ENCODE peak calls at places on chromosomes 12 and 14, in ten cellular contexts. C is epithelial cell of esophagus, E is A549, J is WTC11, A is tibial artery, R is HL-60, U is astrocyte of the spinal cord, H is fibroblast of mammary gland, X is cardiac muscle cell, T is keratinocyte. Y is an unnamed sample.

GRCh38 chr12:101901782-101902181 is 24.4 kb downstream of the DRAM1 start:
- DNase-seq in C (no peak), E (no peak), J (no peak), A (no peak), R (no peak), U (no peak), H (no peak), X (no peak), T (no peak), Y (no peak)

GRCh38 chr14:76603713-76604112 is 157.6 kb upstream of the VASH1 start:
- DNase-seq in C (no peak), E (no peak), J (no peak), A (no peak), R (no peak), U (no peak), H (no peak), X (no peak), T (no peak), Y (no peak)

GRCh38 chr12:66140726-66141125 is 10.2 kb upstream of the LLPH start:
- DNase-seq in C (no peak), E (peak; percentile 22), J (no peak), A (no peak), R (no peak), U (no peak), H (no peak), X (no peak), T (no peak), Y (no peak)

GRCh38 chr14:99566009-99566389 is 38.0 kb downstream of the CCDC85C start:
- DNase-seq in C (peak; percentile 88), E (no peak), J (no peak), A (no peak), R (no peak), U (no peak), H (no peak), X (no peak), T (no peak), Y (peak; percentile 79)

GRCh38 chr14:64646103-64646502 is 58.1 kb upstream of the PLEKHG3 start:
- DNase-seq in C (no peak), E (peak; percentile 64), J (no peak), A (no peak), R (no peak), U (peak; percentile 12), H (peak; percentile 89), X (peak; percentile 89), T (no peak), Y (peak; percentile 60)

GRCh38 chr12:6425588-6426531 is 18.9 kb upstream of the CD27 start:
- DNase-seq in C (no peak), E (peak; percentile 40), J (no peak), A (no peak), R (peak; percentile 29), U (no peak), H (peak; percentile 22), X (no peak), T (no peak), Y (no peak)

GRCh38 chr12:9667403-9667802 is 2.1 kb upstream of the CLEC2D start:
- DNase-seq in C (no peak), E (no peak), J (no peak), A (no peak), R (no peak), U (no peak), H (no peak), X (no peak), T (no peak), Y (no peak)

GRCh38 chr14:51653855-51654548 is 2.3 kb downstream of the FRMD6 start:
- DNase-seq in C (no peak), E (no peak), J (no peak), A (no peak), R (no peak), U (peak; percentile 42), H (peak; percentile 45), X (no peak), T (no peak), Y (no peak)

GRCh38 chr14:57656853-57657252 is 163.2 kb upstream of the CCDC198 start:
- DNase-seq in C (peak; percentile 89), E (no peak), J (no peak), A (no peak), R (no peak), U (no peak), H (no peak), X (no peak), T (peak; percentile 26), Y (peak; percentile 41)

GRCh38 chr12:50925342-50925651 is 27.0 kb upstream of the HIGD1C start:
- DNase-seq in C (no peak), E (no peak), J (peak; percentile 28), A (peak; percentile 67), R (peak; percentile 5), U (no peak), H (no peak), X (no peak), T (no peak), Y (no peak)

GRCh38 chr12:100154472-100155247 is 12.0 kb upstream of the BLTP3B start:
- DNase-seq in C (peak; percentile 73), E (peak; percentile 84), J (peak; percentile 94), A (peak; percentile 74), R (peak; percentile 74), U (peak; percentile 54), H (peak; percentile 62), X (peak; percentile 73), T (no peak), Y (peak; percentile 71)

GRCh38 chr14:29846339-29847129 is 81.1 kb downstream of the PRKD1 start:
- DNase-seq in C (peak; percentile 43), E (no peak), J (no peak), A (no peak), R (no peak), U (no peak), H (no peak), X (no peak), T (no peak), Y (peak; percentile 24)

GRCh38 chr12:67716817-67717216 is 68.3 kb downstream of the DYRK2 start:
- DNase-seq in C (peak; percentile 72), E (no peak), J (no peak), A (no peak), R (no peak), U (peak; percentile 42), H (peak; percentile 23), X (peak; percentile 36), T (no peak), Y (peak; percentile 32)

GRCh38 chr12:25130741-25131188 is 64.2 kb downstream of the DNAI7 start:
- DNase-seq in C (peak; percentile 62), E (peak; percentile 44), J (no peak), A (no peak), R (no peak), U (peak; percentile 65), H (peak; percentile 62), X (peak; percentile 59), T (no peak), Y (peak; percentile 59)

GRCh38 chr12:67151891-67152290 is 117.3 kb upstream of the CAND1 start:
- DNase-seq in C (no peak), E (no peak), J (no peak), A (no peak), R (no peak), U (no peak), H (no peak), X (peak; percentile 2), T (no peak), Y (no peak)

GRCh38 chr14:61151276-61151675 is 129.9 kb downstream of the TMEM30B start:
- DNase-seq in C (no peak), E (no peak), J (no peak), A (no peak), R (no peak), U (no peak), H (peak; percentile 86), X (no peak), T (no peak), Y (peak; percentile 50)
- TF ChIP-seq CTCF in C (no peak), E (no peak), J (no peak), A (no peak), R (no peak), U (no peak), H (no peak), X (no peak), T (no peak), Y (no peak)

DNA sequence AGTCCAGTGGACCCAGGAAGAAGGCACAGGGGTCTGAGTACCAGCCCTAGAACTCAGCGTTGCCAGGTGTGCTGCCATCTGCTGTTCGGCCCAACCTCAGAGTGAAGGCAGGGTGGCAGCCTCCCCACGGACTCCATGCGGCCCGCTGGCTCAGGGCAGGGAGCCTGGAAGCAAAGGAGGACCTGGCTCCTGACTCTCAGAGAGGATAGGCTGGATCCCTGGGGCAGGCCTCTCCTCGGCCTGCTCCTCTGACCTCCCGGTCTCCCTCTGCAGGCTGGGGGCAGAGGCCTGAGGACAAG is 10.1 kb downstream of the MCRS1 start:
- DNase-seq in C (peak; percentile 17), E (peak; percentile 58), J (no peak), A (no peak), R (no peak), U (no peak), H (no peak), X (no peak), T (no peak), Y (no peak)
- TF ChIP-seq CTCF in C (peak; percentile 33), E (peak; percentile 46), J (no peak), A (no peak), R (no peak), U (peak; percentile 28), H (no peak), X (peak; percentile 15), T (peak; percentile 54), Y (peak; percentile 18)

DNA sequence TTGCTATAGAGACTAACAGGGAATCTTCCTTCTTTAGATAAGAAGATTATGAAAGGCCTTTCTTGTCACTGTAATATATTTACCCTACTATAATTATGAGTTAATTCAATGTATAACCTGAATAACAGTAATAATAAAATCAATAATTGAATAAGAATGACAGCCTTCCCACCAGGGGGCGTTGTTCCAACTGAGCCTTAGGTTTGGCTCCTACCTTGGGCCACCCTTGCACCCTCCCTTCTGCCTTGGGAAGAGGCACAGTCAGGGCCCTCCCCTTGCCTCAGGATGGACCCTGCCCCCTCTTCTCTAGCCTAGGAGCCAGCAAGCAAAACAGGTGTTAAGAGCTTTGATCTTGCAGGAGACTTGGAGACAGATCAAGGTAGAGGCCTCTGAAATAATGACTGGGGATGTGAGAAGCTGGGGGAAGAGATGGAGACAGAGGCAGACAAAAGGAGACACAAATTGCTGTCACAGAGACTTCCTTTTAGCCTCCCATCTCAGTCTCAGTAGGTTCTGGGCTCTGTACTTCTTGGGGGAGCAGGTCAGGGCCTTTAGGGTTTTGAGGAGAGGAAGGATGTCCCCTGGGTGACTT is 40.1 kb upstream of the CISTR start:
- DNase-seq in C (peak; percentile 37), E (peak; percentile 42), J (peak; percentile 62), A (no peak), R (peak; percentile 8), U (no peak), H (peak; percentile 28), X (no peak), T (no peak), Y (peak; percentile 52)
- TF ChIP-seq CTCF in C (peak; percentile 52), E (peak; percentile 54), J (peak; percentile 69), A (peak; percentile 40), R (peak; percentile 14), U (peak; percentile 55), H (peak; percentile 52), X (peak; percentile 42), T (peak; percentile 54), Y (peak; percentile 44)

GRCh38 chr14:28609228-28609828 is 157.3 kb upstream of the FOXG1 start:
- DNase-seq in C (peak; percentile 65), E (peak; percentile 63), J (peak; percentile 70), A (no peak), R (peak; percentile 47), U (peak; percentile 81), H (peak; percentile 68), X (peak; percentile 84), T (no peak), Y (peak; percentile 78)
- TF ChIP-seq CTCF in C (peak; percentile 98), E (peak; percentile 84), J (peak; percentile 78), A (no peak), R (peak; percentile 63), U (peak; percentile 92), H (peak; percentile 98), X (peak; percentile 91), T (peak; percentile 70), Y (peak; percentile 88)

Y was measured in MCF 10A.